ENCODE peak calls at places on chromosomes 1 and 21, in nine cellular contexts. One of them, this sample, is unnamed.

GRCh38 chr1:205230965-205231364 is 3.2 kb downstream of the TMCC2 start:
- DNase-seq in ecto neural progenitor cell: no peak
- DNase-seq in Calu3: no peak
- DNase-seq in neural crest cell: no peak
- DNase-seq in NCI-H146: no peak
- DNase-seq in stimulated activated CD8-positive, alpha-beta memory T cell treated with anti-CD3 and anti-CD28 coated beads, Interleukin-2, amount 100 ng/mL, for 1 hour: no peak
- DNase-seq in T-helper 2 cell treated with Interferon-gamma antibody and Interleukin-4, amounts not matched to agents 5 μg/mL and 100 μg/mL, for 36 hours: no peak
- DNase-seq in HT1080: no peak
- DNase-seq in A549: no peak
- DNase-seq in this sample: no peak

GRCh38 chr21:42193131-42193671 is 25.7 kb upstream of the ABCG1 start:
- DNase-seq in NCI-H146: no peak
- DNase-seq in Calu3: no peak
- DNase-seq in A549: no peak
- DNase-seq in HT1080: peak
- DNase-seq in ecto neural progenitor cell: no peak
- DNase-seq in T-helper 2 cell treated with Interferon-gamma antibody and Interleukin-4, amounts not matched to agents 5 μg/mL and 100 μg/mL, for 36 hours: peak
- DNase-seq in neural crest cell: no peak
- DNase-seq in stimulated activated CD8-positive, alpha-beta memory T cell treated with anti-CD3 and anti-CD28 coated beads, Interleukin-2, amount 100 ng/mL, for 1 hour: peak
- DNase-seq in this sample: no peak

GRCh38 chr1:7298749-7299151 is 472.3 kb upstream of the VAMP3 start:
- DNase-seq in NCI-H146: no peak
- DNase-seq in HT1080: peak
- DNase-seq in ecto neural progenitor cell: peak
- DNase-seq in neural crest cell: no peak
- DNase-seq in A549: peak
- DNase-seq in Calu3: no peak
- DNase-seq in T-helper 2 cell treated with Interferon-gamma antibody and Interleukin-4, amounts not matched to agents 5 μg/mL and 100 μg/mL, for 36 hours: no peak
- DNase-seq in stimulated activated CD8-positive, alpha-beta memory T cell treated with anti-CD3 and anti-CD28 coated beads, Interleukin-2, amount 100 ng/mL, for 1 hour: no peak
- DNase-seq in this sample: no peak

GRCh38 chr1:34872133-34872503 is 12.6 kb upstream of the SMIM12 start:
- DNase-seq in T-helper 2 cell treated with Interferon-gamma antibody and Interleukin-4, amounts not matched to agents 5 μg/mL and 100 μg/mL, for 36 hours: no peak
- DNase-seq in neural crest cell: no peak
- DNase-seq in Calu3: no peak
- DNase-seq in ecto neural progenitor cell: no peak
- DNase-seq in stimulated activated CD8-positive, alpha-beta memory T cell treated with anti-CD3 and anti-CD28 coated beads, Interleukin-2, amount 100 ng/mL, for 1 hour: no peak
- DNase-seq in NCI-H146: no peak
- DNase-seq in HT1080: no peak
- DNase-seq in A549: no peak
- DNase-seq in this sample: no peak

GRCh38 chr21:35025206-35026152 is 23.6 kb downstream of the RUNX1 start:
- DNase-seq in NCI-H146: no peak
- DNase-seq in T-helper 2 cell treated with Interferon-gamma antibody and Interleukin-4, amounts not matched to agents 5 μg/mL and 100 μg/mL, for 36 hours: no peak
- DNase-seq in A549: no peak
- DNase-seq in HT1080: no peak
- DNase-seq in Calu3: no peak
- DNase-seq in neural crest cell: no peak
- DNase-seq in ecto neural progenitor cell: no peak
- DNase-seq in stimulated activated CD8-positive, alpha-beta memory T cell treated with anti-CD3 and anti-CD28 coated beads, Interleukin-2, amount 100 ng/mL, for 1 hour: no peak
- DNase-seq in this sample: no peak

GRCh38 chr1:202034683-202035462 is 24.5 kb downstream of the ELF3 start:
- DNase-seq in ecto neural progenitor cell: peak
- DNase-seq in HT1080: peak
- DNase-seq in NCI-H146: no peak
- DNase-seq in T-helper 2 cell treated with Interferon-gamma antibody and Interleukin-4, amounts not matched to agents 5 μg/mL and 100 μg/mL, for 36 hours: no peak
- DNase-seq in A549: peak
- DNase-seq in neural crest cell: no peak
- DNase-seq in Calu3: peak
- DNase-seq in stimulated activated CD8-positive, alpha-beta memory T cell treated with anti-CD3 and anti-CD28 coated beads, Interleukin-2, amount 100 ng/mL, for 1 hour: no peak
- DNase-seq in this sample: no peak

GRCh38 chr1:161305872-161306519 is 3.8 kb downstream of the MPZ start:
- DNase-seq in Calu3: no peak
- DNase-seq in HT1080: no peak
- DNase-seq in neural crest cell: peak
- DNase-seq in A549: no peak
- DNase-seq in NCI-H146: peak
- DNase-seq in stimulated activated CD8-positive, alpha-beta memory T cell treated with anti-CD3 and anti-CD28 coated beads, Interleukin-2, amount 100 ng/mL, for 1 hour: peak
- DNase-seq in T-helper 2 cell treated with Interferon-gamma antibody and Interleukin-4, amounts not matched to agents 5 μg/mL and 100 μg/mL, for 36 hours: peak
- DNase-seq in ecto neural progenitor cell: peak
- DNase-seq in this sample: peak

GRCh38 chr21:42460391-42461184 is 35.4 kb downstream of the RSPH1 start:
- DNase-seq in HT1080: peak
- DNase-seq in T-helper 2 cell treated with Interferon-gamma antibody and Interleukin-4, amounts not matched to agents 5 μg/mL and 100 μg/mL, for 36 hours: no peak
- DNase-seq in A549: no peak
- DNase-seq in stimulated activated CD8-positive, alpha-beta memory T cell treated with anti-CD3 and anti-CD28 coated beads, Interleukin-2, amount 100 ng/mL, for 1 hour: peak
- DNase-seq in ecto neural progenitor cell: no peak
- DNase-seq in neural crest cell: no peak
- DNase-seq in NCI-H146: peak
- DNase-seq in Calu3: no peak
- DNase-seq in this sample: no peak

GRCh38 chr1:28421744-28422143 is 52.2 kb downstream of the PHACTR4 start:
- DNase-seq in ecto neural progenitor cell: no peak
- DNase-seq in HT1080: no peak
- DNase-seq in Calu3: no peak
- DNase-seq in stimulated activated CD8-positive, alpha-beta memory T cell treated with anti-CD3 and anti-CD28 coated beads, Interleukin-2, amount 100 ng/mL, for 1 hour: no peak
- DNase-seq in NCI-H146: no peak
- DNase-seq in neural crest cell: no peak
- DNase-seq in T-helper 2 cell treated with Interferon-gamma antibody and Interleukin-4, amounts not matched to agents 5 μg/mL and 100 μg/mL, for 36 hours: no peak
- DNase-seq in A549: no peak
- DNase-seq in this sample: no peak

GRCh38 chr1:222250376-222250775 is 297.5 kb downstream of the HHIPL2 start:
- DNase-seq in neural crest cell: no peak
- DNase-seq in A549: no peak
- DNase-seq in Calu3: no peak
- DNase-seq in HT1080: no peak
- DNase-seq in T-helper 2 cell treated with Interferon-gamma antibody and Interleukin-4, amounts not matched to agents 5 μg/mL and 100 μg/mL, for 36 hours: no peak
- DNase-seq in NCI-H146: no peak
- DNase-seq in ecto neural progenitor cell: no peak
- DNase-seq in stimulated activated CD8-positive, alpha-beta memory T cell treated with anti-CD3 and anti-CD28 coated beads, Interleukin-2, amount 100 ng/mL, for 1 hour: no peak
- DNase-seq in this sample: no peak

GRCh38 chr1:173112129-173112528 is 61.4 kb upstream of the TNFSF18 start:
- DNase-seq in ecto neural progenitor cell: no peak
- DNase-seq in HT1080: peak
- DNase-seq in T-helper 2 cell treated with Interferon-gamma antibody and Interleukin-4, amounts not matched to agents 5 μg/mL and 100 μg/mL, for 36 hours: no peak
- DNase-seq in Calu3: no peak
- DNase-seq in A549: no peak
- DNase-seq in neural crest cell: no peak
- DNase-seq in NCI-H146: no peak
- DNase-seq in stimulated activated CD8-positive, alpha-beta memory T cell treated with anti-CD3 and anti-CD28 coated beads, Interleukin-2, amount 100 ng/mL, for 1 hour: no peak
- DNase-seq in this sample: no peak

GRCh38 chr1:29646161-29646775 is 409.9 kb downstream of the PTPRU start:
- DNase-seq in Calu3: no peak
- DNase-seq in ecto neural progenitor cell: peak
- DNase-seq in stimulated activated CD8-positive, alpha-beta memory T cell treated with anti-CD3 and anti-CD28 coated beads, Interleukin-2, amount 100 ng/mL, for 1 hour: no peak
- DNase-seq in neural crest cell: no peak
- DNase-seq in HT1080: no peak
- DNase-seq in NCI-H146: no peak
- DNase-seq in T-helper 2 cell treated with Interferon-gamma antibody and Interleukin-4, amounts not matched to agents 5 μg/mL and 100 μg/mL, for 36 hours: no peak
- DNase-seq in A549: no peak
- DNase-seq in this sample: no peak

GRCh38 chr1:151843398-151843797 is 3.8 kb upstream of the C2CD4D start:
- DNase-seq in HT1080: no peak
- DNase-seq in Calu3: no peak
- DNase-seq in A549: no peak
- DNase-seq in T-helper 2 cell treated with Interferon-gamma antibody and Interleukin-4, amounts not matched to agents 5 μg/mL and 100 μg/mL, for 36 hours: no peak
- DNase-seq in NCI-H146: no peak
- DNase-seq in neural crest cell: no peak
- DNase-seq in ecto neural progenitor cell: no peak
- DNase-seq in stimulated activated CD8-positive, alpha-beta memory T cell treated with anti-CD3 and anti-CD28 coated beads, Interleukin-2, amount 100 ng/mL, for 1 hour: no peak
- DNase-seq in this sample: no peak

GRCh38 chr21:33655591-33656221 is 13.4 kb downstream of the ITSN1 start:
- DNase-seq in HT1080: peak
- DNase-seq in ecto neural progenitor cell: no peak
- DNase-seq in A549: peak
- DNase-seq in neural crest cell: no peak
- DNase-seq in T-helper 2 cell treated with Interferon-gamma antibody and Interleukin-4, amounts not matched to agents 5 μg/mL and 100 μg/mL, for 36 hours: no peak
- DNase-seq in NCI-H146: no peak
- DNase-seq in stimulated activated CD8-positive, alpha-beta memory T cell treated with anti-CD3 and anti-CD28 coated beads, Interleukin-2, amount 100 ng/mL, for 1 hour: no peak
- DNase-seq in Calu3: peak
- DNase-seq in this sample: no peak

GRCh38 chr1:159000627-159001026 is 9.1 kb upstream of the IFI16 start:
- DNase-seq in neural crest cell: no peak
- DNase-seq in Calu3: peak
- DNase-seq in stimulated activated CD8-positive, alpha-beta memory T cell treated with anti-CD3 and anti-CD28 coated beads, Interleukin-2, amount 100 ng/mL, for 1 hour: no peak
- DNase-seq in T-helper 2 cell treated with Interferon-gamma antibody and Interleukin-4, amounts not matched to agents 5 μg/mL and 100 μg/mL, for 36 hours: no peak
- DNase-seq in A549: peak
- DNase-seq in NCI-H146: no peak
- DNase-seq in HT1080: peak
- DNase-seq in ecto neural progenitor cell: no peak
- DNase-seq in this sample: no peak

GRCh38 chr1:204503122-204503912 is 8.7 kb upstream of the PIK3C2B start:
- DNase-seq in Calu3: peak
- DNase-seq in T-helper 2 cell treated with Interferon-gamma antibody and Interleukin-4, amounts not matched to agents 5 μg/mL and 100 μg/mL, for 36 hours: no peak
- DNase-seq in ecto neural progenitor cell: no peak
- DNase-seq in HT1080: peak
- DNase-seq in NCI-H146: peak
- DNase-seq in neural crest cell: peak
- DNase-seq in A549: peak
- DNase-seq in stimulated activated CD8-positive, alpha-beta memory T cell treated with anti-CD3 and anti-CD28 coated beads, Interleukin-2, amount 100 ng/mL, for 1 hour: no peak
- DNase-seq in this sample: peak

GRCh38 chr1:199242162-199242561 is 603.3 kb downstream of the PTPRC start:
- DNase-seq in T-helper 2 cell treated with Interferon-gamma antibody and Interleukin-4, amounts not matched to agents 5 μg/mL and 100 μg/mL, for 36 hours: no peak
- DNase-seq in Calu3: peak
- DNase-seq in neural crest cell: no peak
- DNase-seq in stimulated activated CD8-positive, alpha-beta memory T cell treated with anti-CD3 and anti-CD28 coated beads, Interleukin-2, amount 100 ng/mL, for 1 hour: no peak
- DNase-seq in A549: no peak
- DNase-seq in NCI-H146: no peak
- DNase-seq in ecto neural progenitor cell: no peak
- DNase-seq in HT1080: no peak
- DNase-seq in this sample: no peak

GRCh38 chr21:45615145-45615711 is 28.3 kb upstream of the PCBP3 start:
- DNase-seq in Calu3: no peak
- DNase-seq in stimulated activated CD8-positive, alpha-beta memory T cell treated with anti-CD3 and anti-CD28 coated beads, Interleukin-2, amount 100 ng/mL, for 1 hour: peak
- DNase-seq in NCI-H146: no peak
- DNase-seq in neural crest cell: no peak
- DNase-seq in HT1080: peak
- DNase-seq in T-helper 2 cell treated with Interferon-gamma antibody and Interleukin-4, amounts not matched to agents 5 μg/mL and 100 μg/mL, for 36 hours: peak
- DNase-seq in ecto neural progenitor cell: no peak
- DNase-seq in A549: peak
- DNase-seq in this sample: no peak

GRCh38 chr1:104238991-104239390 is 489.3 kb downstream of the AMY1C start:
- DNase-seq in neural crest cell: no peak
- DNase-seq in T-helper 2 cell treated with Interferon-gamma antibody and Interleukin-4, amounts not matched to agents 5 μg/mL and 100 μg/mL, for 36 hours: no peak
- DNase-seq in HT1080: peak
- DNase-seq in stimulated activated CD8-positive, alpha-beta memory T cell treated with anti-CD3 and anti-CD28 coated beads, Interleukin-2, amount 100 ng/mL, for 1 hour: no peak
- DNase-seq in Calu3: no peak
- DNase-seq in ecto neural progenitor cell: no peak
- DNase-seq in A549: no peak
- DNase-seq in NCI-H146: no peak
- DNase-seq in this sample: no peak

GRCh38 chr1:228362141-228362883 is 44.3 kb downstream of the TRIM11 start:
- DNase-seq in Calu3: no peak
- DNase-seq in T-helper 2 cell treated with Interferon-gamma antibody and Interleukin-4, amounts not matched to agents 5 μg/mL and 100 μg/mL, for 36 hours: no peak
- DNase-seq in HT1080: no peak
- DNase-seq in NCI-H146: no peak
- DNase-seq in neural crest cell: no peak
- DNase-seq in A549: no peak
- DNase-seq in stimulated activated CD8-positive, alpha-beta memory T cell treated with anti-CD3 and anti-CD28 coated beads, Interleukin-2, amount 100 ng/mL, for 1 hour: no peak
- DNase-seq in ecto neural progenitor cell: no peak
- DNase-seq in this sample: no peak

GRCh38 chr1:2541619-2542246 is 11.7 kb upstream of the HES5 start:
- DNase-seq in neural crest cell: no peak
- DNase-seq in NCI-H146: peak
- DNase-seq in ecto neural progenitor cell: no peak
- DNase-seq in HT1080: no peak
- DNase-seq in Calu3: peak
- DNase-seq in T-helper 2 cell treated with Interferon-gamma antibody and Interleukin-4, amounts not matched to agents 5 μg/mL and 100 μg/mL, for 36 hours: no peak
- DNase-seq in A549: peak
- DNase-seq in stimulated activated CD8-positive, alpha-beta memory T cell treated with anti-CD3 and anti-CD28 coated beads, Interleukin-2, amount 100 ng/mL, for 1 hour: no peak
- DNase-seq in this sample: no peak

GRCh38 chr1:93471911-93472310 is 24.0 kb downstream of the FNBP1L start:
- DNase-seq in neural crest cell: no peak
- DNase-seq in Calu3: no peak
- DNase-seq in ecto neural progenitor cell: no peak
- DNase-seq in T-helper 2 cell treated with Interferon-gamma antibody and Interleukin-4, amounts not matched to agents 5 μg/mL and 100 μg/mL, for 36 hours: no peak
- DNase-seq in A549: no peak
- DNase-seq in NCI-H146: no peak
- DNase-seq in stimulated activated CD8-positive, alpha-beta memory T cell treated with anti-CD3 and anti-CD28 coated beads, Interleukin-2, amount 100 ng/mL, for 1 hour: no peak
- DNase-seq in HT1080: no peak
- DNase-seq in this sample: no peak

GRCh38 chr1:236394016-236394481 is at the start of gene EDARADD:
- DNase-seq in NCI-H146: no peak
- DNase-seq in neural crest cell: no peak
- DNase-seq in HT1080: peak
- DNase-seq in Calu3: no peak
- DNase-seq in ecto neural progenitor cell: no peak
- DNase-seq in stimulated activated CD8-positive, alpha-beta memory T cell treated with anti-CD3 and anti-CD28 coated beads, Interleukin-2, amount 100 ng/mL, for 1 hour: no peak
- DNase-seq in A549: no peak
- DNase-seq in T-helper 2 cell treated with Interferon-gamma antibody and Interleukin-4, amounts not matched to agents 5 μg/mL and 100 μg/mL, for 36 hours: peak
- DNase-seq in this sample: no peak

GRCh38 chr21:38486221-38486620 is 12.1 kb downstream of the ERG start:
- DNase-seq in stimulated activated CD8-positive, alpha-beta memory T cell treated with anti-CD3 and anti-CD28 coated beads, Interleukin-2, amount 100 ng/mL, for 1 hour: no peak
- DNase-seq in ecto neural progenitor cell: no peak
- DNase-seq in HT1080: no peak
- DNase-seq in NCI-H146: no peak
- DNase-seq in Calu3: no peak
- DNase-seq in neural crest cell: no peak
- DNase-seq in A549: peak
- DNase-seq in T-helper 2 cell treated with Interferon-gamma antibody and Interleukin-4, amounts not matched to agents 5 μg/mL and 100 μg/mL, for 36 hours: no peak
- DNase-seq in this sample: no peak

GRCh38 chr1:84278905-84279304 is 22.6 kb upstream of the SAMD13 start:
- DNase-seq in ecto neural progenitor cell: no peak
- DNase-seq in HT1080: no peak
- DNase-seq in neural crest cell: no peak
- DNase-seq in stimulated activated CD8-positive, alpha-beta memory T cell treated with anti-CD3 and anti-CD28 coated beads, Interleukin-2, amount 100 ng/mL, for 1 hour: no peak
- DNase-seq in T-helper 2 cell treated with Interferon-gamma antibody and Interleukin-4, amounts not matched to agents 5 μg/mL and 100 μg/mL, for 36 hours: no peak
- DNase-seq in A549: no peak
- DNase-seq in Calu3: no peak
- DNase-seq in NCI-H146: peak
- DNase-seq in this sample: no peak